ENCODE peak calls at places on chromosomes 4 and X, in ten cellular contexts. V is transverse colon, Y is mucosa of descending colon, I is upper lobe of right lung, H is tibial artery, A is uterus, N is foreskin keratinocyte, O is neural progenitor cell, C is spleen, Z is heart left ventricle. L is an unnamed sample.

GRCh38 chr4:169582203-169582602 is 30.2 kb downstream of the NEK1 start:
- DNase-seq in Z (no peak), V (no peak), H (no peak), O (no peak), Y (no peak), I (no peak), N (no peak), A (no peak), C (no peak), L (no peak)

GRCh38 chrX:72020204-72020603 is 109.6 kb downstream of the NHSL2 start:
- DNase-seq in O (no peak), N (no peak), I (no peak), A (peak; percentile 54), Y (no peak), C (no peak), V (no peak), Z (no peak), H (no peak), L (no peak)

GRCh38 chr4:182808673-182809416 is 108.3 kb downstream of the DCTD start:
- DNase-seq in A (no peak), Y (no peak), N (peak; percentile 39), O (no peak), Z (no peak), H (no peak), I (no peak), C (no peak), V (no peak), L (no peak)

GRCh38 chrX:73849054-73849453 is 286.1 kb downstream of the CHIC1 start:
- DNase-seq in I (no peak), V (no peak), Y (no peak), N (no peak), A (no peak), Z (no peak), C (no peak), O (peak; percentile 85), H (no peak), L (no peak)

GRCh38 chrX:41145920-41146608 is 60.8 kb downstream of the USP9X start:
- DNase-seq in A (no peak), N (peak; percentile 67), I (no peak), Y (no peak), H (no peak), V (no peak), C (no peak), Z (no peak), O (no peak), L (no peak)

GRCh38 chr4:127304356-127304755 is 328.4 kb upstream of the INTU start:
- DNase-seq in I (no peak), Y (no peak), N (no peak), A (no peak), O (no peak), H (no peak), Z (no peak), C (no peak), V (no peak), L (no peak)

GRCh38 chr4:136985683-136986082 is 546.6 kb downstream of the PCDH18 start:
- DNase-seq in C (no peak), I (no peak), N (peak; percentile 15), V (no peak), Y (no peak), O (no peak), H (no peak), A (no peak), Z (no peak), L (no peak)

GRCh38 chr4:184313710-184314659 is 96.3 kb upstream of the ENPP6 start:
- DNase-seq in Z (no peak), O (no peak), C (peak; percentile 79), A (no peak), Y (no peak), N (no peak), I (no peak), H (no peak), V (peak; percentile 36), L (no peak)

GRCh38 chrX:153477039-153477438 is 6.7 kb upstream of the HAUS7 start:
- DNase-seq in O (no peak), Z (peak; percentile 58), Y (no peak), I (no peak), N (peak; percentile 26), C (no peak), A (peak; percentile 71), H (no peak), V (no peak), L (no peak)

GRCh38 chrX:8981742-8982141 is 52.2 kb downstream of the FAM9B start:
- DNase-seq in A (no peak), H (no peak), C (no peak), I (no peak), O (peak; percentile 15), Y (no peak), V (no peak), Z (no peak), N (no peak), L (no peak)

GRCh38 chrX:57211906-57212305 is 74.6 kb upstream of the FAAH2 start:
- DNase-seq in V (no peak), Z (no peak), I (no peak), N (no peak), O (peak; percentile 5), Y (no peak), A (no peak), C (no peak), H (no peak), L (no peak)

GRCh38 chr4:150354214-150354796 is 227.6 kb upstream of the MAB21L2 start:
- DNase-seq in A (no peak), Y (no peak), Z (no peak), N (no peak), H (no peak), O (peak; percentile 22), I (no peak), C (no peak), V (no peak), L (no peak)

GRCh38 chrX:2614911-2615310 is 76.2 kb upstream of the CD99 start:
- DNase-seq in C (no peak), Z (no peak), A (no peak), H (no peak), I (no peak), Y (no peak), N (peak; percentile 58), O (peak; percentile 45), V (no peak), L (no peak)

GRCh38 chr4:4443821-4444220 is 56.9 kb downstream of the NSG1 start:
- DNase-seq in C (no peak), H (no peak), A (no peak), O (no peak), Y (no peak), I (no peak), N (peak; percentile 54), Z (no peak), V (no peak), L (no peak)

GRCh38 chrX:134570899-134571298 is 87.4 kb downstream of the PLAC1 start:
- DNase-seq in H (no peak), Z (no peak), I (no peak), N (no peak), V (no peak), C (no peak), O (no peak), Y (no peak), A (no peak), L (no peak)

GRCh38 chr4:160510925-160511324 is 1408.0 kb downstream of the RAPGEF2 start:
- DNase-seq in O (no peak), H (no peak), C (no peak), N (peak; percentile 72), Y (no peak), A (no peak), I (no peak), V (no peak), Z (no peak), L (no peak)

DNA sequence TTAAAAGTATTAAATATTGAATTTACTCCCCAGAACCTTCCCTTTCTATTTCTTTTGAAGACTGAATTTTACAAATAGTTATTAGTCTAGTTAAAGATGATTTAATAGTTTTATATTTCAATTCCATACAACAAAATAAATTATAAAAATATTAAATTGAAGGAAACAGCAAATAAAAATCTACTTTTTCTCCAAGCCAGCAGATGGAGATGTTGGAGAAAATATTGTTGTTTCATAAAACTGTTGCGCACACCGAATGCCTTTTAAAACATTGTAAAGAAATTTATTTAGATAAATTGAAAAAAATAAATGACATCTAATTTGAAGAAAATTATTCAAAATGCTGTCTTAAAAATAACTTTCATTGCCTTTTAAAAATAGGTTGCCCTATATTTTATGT is 5.5 kb downstream of the GRIA2 start:
- DNase-seq in N (no peak), A (no peak), I (no peak), H (no peak), O (no peak), V (no peak), Y (no peak), C (no peak), Z (no peak), L (no peak)
- TF ChIP-seq CTCF in N (peak; percentile 22), A (no peak), I (no peak), H (no peak), O (no peak), V (no peak), Y (no peak), C (no peak), Z (no peak), L (no peak)

GRCh38 chr4:2931765-2932560 is 31.2 kb downstream of the NOP14 start:
- DNase-seq in Z (peak; percentile 83), C (peak; percentile 96), N (no peak), O (no peak), V (peak; percentile 61), H (peak; percentile 81), I (peak; percentile 85), Y (peak; percentile 65), A (peak; percentile 15), L (peak; percentile 78)
- H3K4me1 ChIP-seq in Z (peaks cover 40% of the 10 kb centered on the region), C (peaks cover 53% of the 10 kb centered on the region), N (peaks cover 5% of the 10 kb centered on the region), O (peaks cover 15% of the 10 kb centered on the region), V (peaks cover 51% of the 10 kb centered on the region), H (peaks cover 46% of the 10 kb centered on the region), I (peaks cover 55% of the 10 kb centered on the region), Y (peaks cover 34% of the 10 kb centered on the region), A (no peaks in the 10 kb centered on the region), L (peaks cover 65% of the 10 kb centered on the region)

DNA sequence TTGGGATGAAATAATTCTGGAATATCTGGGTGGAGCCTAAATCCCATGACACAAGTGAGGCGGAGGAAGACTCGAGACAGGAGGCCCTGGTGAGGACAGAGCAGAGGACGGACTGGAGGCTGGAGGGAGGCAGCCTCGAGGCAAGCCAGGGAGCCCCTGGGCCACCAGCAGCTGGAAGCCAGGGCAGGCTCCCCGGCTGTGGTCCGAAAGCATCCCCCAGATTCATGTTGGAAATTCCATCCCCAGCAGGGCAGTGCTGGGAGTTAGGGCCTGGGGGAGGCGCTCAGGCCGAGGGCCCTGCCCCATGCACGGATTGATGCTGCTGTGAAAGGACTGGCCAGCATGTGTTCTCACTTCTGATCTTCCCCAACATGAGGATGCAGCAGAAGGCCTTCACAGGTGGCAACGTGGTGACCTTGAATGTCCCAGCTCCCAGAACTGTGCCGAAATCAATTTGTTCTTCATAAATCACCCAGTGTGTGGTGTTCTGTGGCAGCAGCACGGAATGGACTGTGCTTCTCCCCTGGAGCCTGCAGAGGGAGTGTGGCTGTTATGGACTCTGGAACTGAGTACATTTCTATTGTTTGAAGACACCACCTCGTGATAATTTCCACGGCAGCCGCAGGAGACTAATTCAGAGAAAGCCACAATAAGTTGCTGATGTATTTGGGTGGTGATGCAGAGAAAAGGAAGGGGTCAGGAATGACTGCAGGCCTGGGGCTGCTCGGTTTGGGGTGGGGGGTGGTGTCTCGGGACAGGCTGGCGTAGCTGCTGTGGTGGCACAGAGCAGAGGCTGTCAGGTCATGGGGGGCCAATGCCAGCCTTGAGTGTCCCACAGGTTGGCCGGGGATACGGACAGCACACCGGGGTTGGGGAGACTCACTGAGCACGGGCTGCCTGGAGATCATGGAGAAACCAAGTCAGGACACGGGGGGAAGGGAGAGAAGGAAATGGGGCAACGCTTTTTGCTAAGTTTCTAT is 56.9 kb downstream of the PCGF3 start:
- DNase-seq in Y (no peak), C (no peak), A (no peak), O (no peak), N (no peak), V (no peak), H (no peak), Z (peak; percentile 6), I (no peak), L (no peak)
- TF ChIP-seq CTCF in Y (no peak), C (no peak), A (no peak), O (peak; percentile 22), N (peak; percentile 46), V (peak; percentile 6), H (no peak), Z (no peak), I (no peak), L (peak; percentile 7)

GRCh38 chr4:38004062-38004461 is 43.9 kb downstream of the PTTG2 start:
- DNase-seq in O (no peak), A (no peak), Y (no peak), N (no peak), I (no peak), H (no peak), Z (no peak), V (no peak), C (no peak), L (no peak)
- H3K4me1 ChIP-seq in O (peaks cover 54% of the 10 kb centered on the region), A (no peaks in the 10 kb centered on the region), Y (no peaks in the 10 kb centered on the region), N (peaks cover 9% of the 10 kb centered on the region), I (no peaks in the 10 kb centered on the region), H (peaks cover 49% of the 10 kb centered on the region), Z (peaks cover 30% of the 10 kb centered on the region), V (peaks cover 37% of the 10 kb centered on the region), C (peaks cover 4% of the 10 kb centered on the region), L (peaks cover 72% of the 10 kb centered on the region)